ENCODE peak calls at places on chromosomes 3 and 15, in eight cellular contexts. L is Calu3; R is colonic mucosa; F is H9; B is RWPE2; M is sigmoid colon; H is endothelial cell; S is CD4-positive, alpha-beta T cell. P is an unnamed sample.

GRCh38 chr3:185655426-185656320 is 69.6 kb downstream of the SENP2 start:
- DNase-seq in F (no peak), H (no peak), M (peak), L (no peak), S (no peak), B (no peak), R (no peak), P (no peak)

GRCh38 chr15:29631076-29632070 is 190.9 kb downstream of the TJP1 start:
- DNase-seq in B (no peak), M (no peak), H (no peak), S (no peak), R (peak), F (no peak), L (no peak), P (no peak)

GRCh38 chr15:56410712-56411111 is 45.5 kb downstream of the TEX9 start:
- DNase-seq in L (no peak), M (no peak), R (no peak), S (no peak), H (no peak), B (no peak), F (no peak), P (no peak)

GRCh38 chr3:87488725-87489124 is 212.3 kb upstream of the POU1F1 start:
- DNase-seq in M (no peak), R (no peak), L (no peak), F (no peak), H (no peak), B (no peak), S (no peak), P (no peak)

GRCh38 chr3:44522494-44522933 is 32.5 kb upstream of the ZKSCAN7 start:
- DNase-seq in B (no peak), L (no peak), H (no peak), F (no peak), M (no peak), S (no peak), R (no peak), P (no peak)

GRCh38 chr15:61118885-61119284 is 110.2 kb downstream of the RORA start:
- DNase-seq in L (no peak), S (no peak), R (no peak), F (peak), H (no peak), B (no peak), M (no peak), P (no peak)

GRCh38 chr3:5202267-5202666 is 14.8 kb downstream of the EDEM1 start:
- DNase-seq in F (no peak), S (no peak), B (no peak), M (no peak), L (no peak), H (no peak), R (no peak), P (no peak)

GRCh38 chr15:67125589-67126502 is 60.4 kb downstream of the SMAD3 start:
- DNase-seq in L (peak), R (no peak), B (peak), F (no peak), H (no peak), S (no peak), M (peak), P (no peak)

GRCh38 chr3:40185029-40185695 is 124.3 kb upstream of the EIF1B start:
- DNase-seq in B (no peak), M (no peak), H (no peak), S (no peak), R (peak), F (no peak), L (no peak), P (no peak)

GRCh38 chr15:71790081-71790480 is 20.3 kb upstream of the NR2E3 start:
- DNase-seq in L (peak), B (peak), M (peak), F (no peak), R (peak), H (no peak), S (no peak), P (no peak)

GRCh38 chr3:190697502-190697830 is 165.0 kb downstream of the GMNC start:
- DNase-seq in F (no peak), H (no peak), S (no peak), L (no peak), R (no peak), M (no peak), B (no peak), P (no peak)

GRCh38 chr3:190695225-190695624 is 167.3 kb downstream of the GMNC start:
- DNase-seq in B (no peak), M (no peak), H (no peak), R (no peak), S (no peak), F (no peak), L (no peak), P (no peak)

GRCh38 chr3:190695994-190696393 is 166.5 kb downstream of the GMNC start:
- DNase-seq in R (no peak), H (no peak), B (no peak), M (no peak), F (no peak), S (no peak), L (no peak), P (no peak)

GRCh38 chr3:190697901-190698300 is 164.6 kb downstream of the GMNC start:
- DNase-seq in H (no peak), M (no peak), S (no peak), B (no peak), R (no peak), F (no peak), L (peak), P (no peak)

GRCh38 chr3:190696777-190697501 is 165.6 kb downstream of the GMNC start:
- DNase-seq in F (no peak), L (peak), R (no peak), B (no peak), M (no peak), H (peak), S (no peak), P (no peak)
- TF ChIP-seq CTCF in F (peak), L (peak), R (peak), B (peak), M (no peak), H (peak), S (no peak), P (peak)

DNA sequence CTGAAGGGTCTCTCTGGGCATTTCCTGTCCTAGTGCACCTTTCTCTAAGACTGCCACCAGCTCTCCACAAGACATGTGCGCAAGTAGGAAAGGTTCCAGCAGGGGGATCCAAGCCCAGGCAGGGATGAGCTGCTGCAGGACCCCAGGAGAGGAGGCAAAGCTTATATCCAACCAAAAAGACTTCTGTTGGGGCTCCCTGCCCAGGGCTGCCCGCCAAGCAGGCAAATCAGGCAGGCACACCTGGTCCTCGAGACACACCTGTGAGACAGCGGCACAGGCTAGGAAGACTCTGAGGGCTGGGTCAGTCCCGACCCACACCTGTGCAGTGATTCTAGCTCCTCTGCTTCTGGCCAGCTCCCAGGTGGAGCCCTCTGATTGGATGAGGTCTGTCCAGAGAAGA is 80.6 kb downstream of the MYLK start:
- DNase-seq in H (no peak), M (no peak), B (no peak), R (peak), F (peak), S (no peak), L (no peak), P (no peak)
- TF ChIP-seq CTCF in H (no peak), M (no peak), B (no peak), R (no peak), F (peak), S (no peak), L (no peak), P (no peak)

GRCh38 chr3:51954120-51954519 is 1.1 kb upstream of the GPR62 start:
- DNase-seq in R (no peak), S (no peak), L (no peak), M (no peak), H (no peak), B (no peak), F (no peak), P (no peak)
- TF ChIP-seq CTCF in R (no peak), S (no peak), L (no peak), M (no peak), H (no peak), B (no peak), F (no peak), P (no peak)

DNA sequence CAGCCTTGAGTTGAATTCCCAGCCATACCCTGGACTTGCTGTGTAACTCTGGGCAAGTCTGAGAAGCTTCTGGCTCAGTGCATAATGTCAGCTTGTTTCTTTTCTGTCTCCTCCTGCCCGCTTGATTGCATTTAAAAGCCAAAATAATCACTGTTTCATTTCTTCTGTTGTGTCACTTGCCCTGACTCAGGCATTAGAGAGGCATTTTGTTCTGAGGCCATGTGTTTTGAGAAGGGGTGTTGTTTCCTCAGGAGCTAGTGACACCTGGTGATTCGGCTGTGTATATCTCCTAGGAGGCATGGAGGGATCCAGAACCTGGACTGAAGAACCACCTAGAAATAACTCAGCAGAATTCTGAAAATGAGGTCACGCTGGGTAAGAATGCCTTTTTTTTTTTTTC is 16.0 kb downstream of the WDR73 start:
- DNase-seq in S (no peak), L (no peak), B (no peak), R (no peak), F (peak), H (no peak), M (no peak), P (no peak)
- TF ChIP-seq CTCF in S (no peak), L (no peak), B (peak), R (no peak), F (peak), H (no peak), M (no peak), P (no peak)

DNA sequence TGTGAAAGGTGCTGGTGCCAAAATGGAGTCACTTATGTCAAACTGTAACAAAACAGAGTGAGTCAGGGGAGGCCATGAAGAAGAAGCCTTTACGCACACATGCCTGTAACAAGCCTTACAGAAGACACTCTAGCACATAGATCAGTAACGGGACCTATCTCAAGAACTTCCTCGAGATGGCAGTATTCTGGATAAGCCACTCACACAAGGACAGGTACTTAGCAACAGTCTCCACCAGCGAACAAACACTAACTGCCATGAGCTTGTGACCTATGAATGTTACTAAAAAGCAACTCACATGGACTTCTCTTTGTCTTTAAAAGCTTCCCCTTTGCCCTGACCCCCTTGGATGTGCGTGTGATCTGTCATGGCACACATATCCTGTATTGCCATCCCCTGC is 235.1 kb downstream of the CD47 start:
- DNase-seq in M (no peak), R (no peak), L (no peak), F (peak), S (no peak), B (no peak), H (no peak), P (no peak)
- TF ChIP-seq CTCF in M (no peak), R (no peak), L (no peak), F (peak), S (no peak), B (peak), H (no peak), P (peak)

GRCh38 chr15:31463521-31464102 is 137.0 kb downstream of the KLF13 start:
- DNase-seq in R (no peak), L (no peak), S (no peak), H (no peak), B (no peak), M (no peak), F (no peak), P (no peak)

GRCh38 chr15:31461375-31461774 is 134.7 kb downstream of the KLF13 start:
- DNase-seq in H (no peak), R (no peak), B (peak), S (no peak), F (peak), L (no peak), M (no peak), P (no peak)

GRCh38 chr15:31464216-31465082 is 137.8 kb downstream of the KLF13 start:
- DNase-seq in M (no peak), B (peak), R (no peak), H (no peak), S (no peak), L (no peak), F (no peak), P (no peak)

GRCh38 chr15:31459011-31459748 is 132.5 kb downstream of the KLF13 start:
- DNase-seq in R (no peak), B (peak), H (no peak), L (no peak), M (no peak), S (no peak), F (no peak), P (no peak)

GRCh38 chr15:31461911-31462480 is 135.4 kb downstream of the KLF13 start:
- DNase-seq in H (no peak), B (peak), F (peak), R (no peak), M (no peak), S (no peak), L (no peak), P (no peak)
- TF ChIP-seq CTCF in H (no peak), B (peak), F (peak), R (no peak), M (no peak), S (no peak), L (no peak), P (no peak)